ENCODE peak calls at places on chromosomes 7 and 10, in nine cellular contexts. U is SK-N-SH, F is OCI-LY7, A is MM.1S, Z is PC-3, S is neural progenitor cell, T is hepatocyte, D is GM23338, Y is HCT116. G is an unnamed sample.

GRCh38 chr7:29619848-29620247 is 56.2 kb downstream of the PRR15 start:
- DNase-seq in U (no peak), F (no peak), A (no peak), Z (no peak), S (no peak), T (no peak), D (no peak), Y (no peak), G (no peak)

GRCh38 chr10:51014680-51015425 is 59.4 kb upstream of the PRKG1 start:
- DNase-seq in U (no peak), F (no peak), A (peak), Z (no peak), S (no peak), T (no peak), D (no peak), Y (no peak), G (peak)

GRCh38 chr7:46387646-46388045 is 466.6 kb upstream of the IGFBP3 start:
- DNase-seq in U (no peak), F (no peak), A (no peak), Z (no peak), S (no peak), T (no peak), D (no peak), Y (no peak), G (peak)

GRCh38 chr10:95406651-95407280 is 116.0 kb upstream of the PDLIM1 start:
- DNase-seq in U (no peak), F (no peak), A (no peak), Z (peak), S (no peak), T (peak), D (no peak), Y (no peak), G (no peak)

GRCh38 chr7:44568771-44569560 is 4.7 kb downstream of the DDX56 start:
- DNase-seq in U (no peak), F (no peak), A (no peak), Z (no peak), S (no peak), T (no peak), D (no peak), Y (no peak), G (no peak)

GRCh38 chr7:148912151-148912550 is 28.1 kb upstream of the EZH2 start:
- DNase-seq in U (no peak), F (no peak), A (no peak), Z (no peak), S (no peak), T (no peak), D (no peak), Y (no peak), G (no peak)

GRCh38 chr10:131981429-131982184 is at the start of gene BNIP3:
- DNase-seq in U (peak), F (peak), A (no peak), Z (peak), S (peak), T (peak), D (peak), Y (peak), G (peak)

GRCh38 chr7:2169923-2170575 is 62.7 kb downstream of the MAD1L1 start:
- DNase-seq in U (peak), F (no peak), A (no peak), Z (no peak), S (no peak), T (no peak), D (no peak), Y (no peak), G (no peak)

GRCh38 chr10:46237815-46238510 is 48.8 kb upstream of the ANTXRL start:
- DNase-seq in U (no peak), F (no peak), A (no peak), Z (no peak), S (no peak), T (no peak), D (no peak), Y (no peak), G (peak)

GRCh38 chr7:111789880-111790279 is 227.6 kb upstream of the IMMP2L start:
- DNase-seq in U (no peak), F (no peak), A (no peak), Z (no peak), S (no peak), T (no peak), D (no peak), Y (no peak), G (peak)

GRCh38 chr7:46191776-46192175 is 270.7 kb upstream of the IGFBP3 start:
- DNase-seq in U (no peak), F (no peak), A (no peak), Z (peak), S (no peak), T (no peak), D (no peak), Y (no peak), G (peak)

GRCh38 chr7:151689196-151689971 is 169.7 kb upstream of the RHEB start:
- DNase-seq in U (no peak), F (no peak), A (no peak), Z (no peak), S (no peak), T (no peak), D (no peak), Y (no peak), G (no peak)

GRCh38 chr7:153457796-153458195 is 594.4 kb upstream of the DPP6 start:
- DNase-seq in U (no peak), F (no peak), A (no peak), Z (no peak), S (no peak), T (no peak), D (no peak), Y (no peak), G (no peak)

GRCh38 chr7:30028749-30029635 is 780 bp downstream of the PLEKHA8 start:
- DNase-seq in U (no peak), F (peak), A (peak), Z (peak), S (peak), T (peak), D (peak), Y (peak), G (peak)

GRCh38 chr10:6195376-6195775 is 7.4 kb upstream of the PFKFB3 start:
- DNase-seq in U (no peak), F (no peak), A (no peak), Z (no peak), S (no peak), T (no peak), D (no peak), Y (no peak), G (peak)

GRCh38 chr7:45183711-45184210 is 26.2 kb downstream of the RAMP3 start:
- DNase-seq in U (no peak), F (no peak), A (no peak), Z (no peak), S (no peak), T (no peak), D (no peak), Y (no peak), G (no peak)

GRCh38 chr10:132389631-132390454 is 7.2 kb upstream of the PWWP2B start:
- DNase-seq in U (no peak), F (peak), A (no peak), Z (no peak), S (no peak), T (peak), D (peak), Y (no peak), G (peak)

GRCh38 chr10:50375051-50375452 is 123.7 kb upstream of the ASAH2 start:
- DNase-seq in U (no peak), F (no peak), A (no peak), Z (peak), S (no peak), T (no peak), D (no peak), Y (no peak), G (no peak)

GRCh38 chr10:25978771-25979170 is 44.7 kb downstream of the MYO3A start:
- DNase-seq in U (no peak), F (no peak), A (no peak), Z (no peak), S (no peak), T (no peak), D (no peak), Y (no peak), G (no peak)

GRCh38 chr7:121049028-121049791 is 60.7 kb downstream of the CPED1 start:
- DNase-seq in U (no peak), F (no peak), A (no peak), Z (peak), S (no peak), T (no peak), D (peak), Y (no peak), G (no peak)

GRCh38 chr7:121049897-121050296 is 61.4 kb downstream of the CPED1 start:
- DNase-seq in U (no peak), F (no peak), A (no peak), Z (no peak), S (no peak), T (no peak), D (no peak), Y (no peak), G (no peak)

GRCh38 chr7:121046893-121047468 is 58.5 kb downstream of the CPED1 start:
- DNase-seq in U (no peak), F (no peak), A (no peak), Z (peak), S (no peak), T (no peak), D (no peak), Y (no peak), G (no peak)

GRCh38 chr7:121046009-121046408 is 57.5 kb downstream of the CPED1 start:
- DNase-seq in U (no peak), F (no peak), A (no peak), Z (no peak), S (no peak), T (no peak), D (no peak), Y (no peak), G (no peak)

DNA sequence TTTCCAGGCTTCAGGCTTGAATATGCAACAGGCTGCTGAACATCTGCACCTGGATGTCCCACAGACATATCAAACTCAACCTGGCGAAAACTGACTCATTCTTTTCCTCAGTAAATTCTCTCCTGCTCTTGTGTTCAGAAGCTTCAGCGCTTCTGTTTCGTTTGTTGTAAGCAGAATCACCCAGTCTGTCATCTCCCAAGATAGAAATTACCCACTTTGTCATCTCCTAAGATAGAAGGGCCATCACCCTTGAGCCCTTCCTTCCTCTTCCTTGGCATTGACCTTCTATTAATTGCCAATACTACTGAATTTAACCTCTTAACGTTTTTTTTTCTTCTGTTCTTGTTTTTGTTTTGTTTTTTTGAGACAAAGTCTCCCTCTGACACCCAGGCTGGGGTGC is 59.7 kb downstream of the CPED1 start:
- DNase-seq in U (no peak), F (no peak), A (no peak), Z (no peak), S (no peak), T (no peak), D (no peak), Y (no peak), G (no peak)
- TF ChIP-seq EZH2phosphoT487 in U (no peak), F (no peak), A (no peak), Z (no peak), S (no peak), T (no peak), D (no peak), Y (no peak), G (no peak)

GRCh38 chr7:5652118-5652517 is 129.3 kb downstream of the RNF216 start:
- DNase-seq in U (no peak), F (no peak), A (no peak), Z (no peak), S (no peak), T (no peak), D (no peak), Y (no peak), G (no peak)

GRCh38 chr7:5649658-5650057 is 131.8 kb downstream of the RNF216 start:
- DNase-seq in U (peak), F (no peak), A (no peak), Z (no peak), S (no peak), T (no peak), D (no peak), Y (no peak), G (no peak)

GRCh38 chr7:5647816-5648215 is 133.6 kb downstream of the RNF216 start:
- DNase-seq in U (no peak), F (no peak), A (no peak), Z (no peak), S (no peak), T (no peak), D (no peak), Y (no peak), G (no peak)

GRCh38 chr7:5643280-5643679 is 138.2 kb downstream of the RNF216 start:
- DNase-seq in U (no peak), F (no peak), A (peak), Z (peak), S (no peak), T (no peak), D (peak), Y (no peak), G (no peak)

GRCh38 chr7:5646846-5647245 is 134.6 kb downstream of the RNF216 start:
- DNase-seq in U (no peak), F (no peak), A (no peak), Z (no peak), S (no peak), T (no peak), D (no peak), Y (no peak), G (peak)
- TF ChIP-seq EZH2phosphoT487 in U (no peak), F (no peak), A (no peak), Z (no peak), S (no peak), T (no peak), D (no peak), Y (no peak), G (no peak)

GRCh38 chr7:94908204-94909022 is 1.0 kb downstream of the PPP1R9A start:
- DNase-seq in U (peak), F (no peak), A (no peak), Z (peak), S (peak), T (peak), D (peak), Y (peak), G (peak)
- TF ChIP-seq EZH2phosphoT487 in U (no peak), F (no peak), A (no peak), Z (no peak), S (no peak), T (no peak), D (no peak), Y (no peak), G (peak)

DNA sequence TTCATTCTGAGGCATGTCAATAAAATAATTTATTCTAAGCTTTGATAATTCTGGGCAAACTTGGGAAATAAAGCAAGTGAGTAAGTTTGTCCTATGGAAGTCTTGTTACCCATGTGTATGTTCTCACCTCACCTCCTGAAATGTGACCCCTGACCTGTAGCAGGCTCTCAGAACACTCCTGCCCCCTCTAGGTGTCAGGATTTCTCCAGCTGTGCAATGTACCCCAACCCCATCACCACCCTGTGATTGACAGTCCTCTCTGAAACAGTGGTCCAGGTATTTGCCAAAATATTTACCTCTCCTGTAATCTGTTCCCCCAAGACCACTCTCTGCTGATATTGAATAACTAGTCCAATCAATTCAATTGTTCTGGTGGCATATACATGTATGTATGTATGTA is 122.6 kb upstream of the PTER start:
- DNase-seq in U (peak), F (peak), A (no peak), Z (no peak), S (peak), T (peak), D (peak), Y (peak), G (no peak)
- TF ChIP-seq EZH2phosphoT487 in U (no peak), F (no peak), A (no peak), Z (no peak), S (no peak), T (no peak), D (no peak), Y (no peak), G (no peak)

GRCh38 chr10:86017841-86018734 is 348.5 kb downstream of the GRID1 start:
- DNase-seq in U (no peak), F (peak), A (peak), Z (no peak), S (no peak), T (no peak), D (no peak), Y (no peak), G (no peak)
- TF ChIP-seq EZH2phosphoT487 in U (no peak), F (no peak), A (no peak), Z (no peak), S (no peak), T (no peak), D (no peak), Y (no peak), G (no peak)

GRCh38 chr10:116124777-116125176 is 148.2 kb downstream of the GFRA1 start:
- DNase-seq in U (no peak), F (no peak), A (no peak), Z (no peak), S (no peak), T (no peak), D (peak), Y (no peak), G (no peak)
- TF ChIP-seq EZH2phosphoT487 in U (no peak), F (no peak), A (no peak), Z (no peak), S (no peak), T (no peak), D (no peak), Y (no peak), G (no peak)

GRCh38 chr7:100170111-100170897 is 1.9 kb upstream of the GAL3ST4 start:
- DNase-seq in U (peak), F (no peak), A (no peak), Z (no peak), S (no peak), T (no peak), D (no peak), Y (no peak), G (no peak)

GRCh38 chr7:100169147-100169850 is 882 bp upstream of the GAL3ST4 start:
- DNase-seq in U (peak), F (peak), A (no peak), Z (no peak), S (no peak), T (no peak), D (no peak), Y (no peak), G (no peak)

GRCh38 chr7:100171840-100172239 is 3.4 kb upstream of the GAL3ST4 start:
- DNase-seq in U (no peak), F (no peak), A (no peak), Z (no peak), S (no peak), T (no peak), D (peak), Y (no peak), G (no peak)

GRCh38 chr7:100173806-100174495 is 3.2 kb downstream of the GPC2 start:
- DNase-seq in U (peak), F (peak), A (no peak), Z (no peak), S (no peak), T (no peak), D (no peak), Y (no peak), G (no peak)

DNA sequence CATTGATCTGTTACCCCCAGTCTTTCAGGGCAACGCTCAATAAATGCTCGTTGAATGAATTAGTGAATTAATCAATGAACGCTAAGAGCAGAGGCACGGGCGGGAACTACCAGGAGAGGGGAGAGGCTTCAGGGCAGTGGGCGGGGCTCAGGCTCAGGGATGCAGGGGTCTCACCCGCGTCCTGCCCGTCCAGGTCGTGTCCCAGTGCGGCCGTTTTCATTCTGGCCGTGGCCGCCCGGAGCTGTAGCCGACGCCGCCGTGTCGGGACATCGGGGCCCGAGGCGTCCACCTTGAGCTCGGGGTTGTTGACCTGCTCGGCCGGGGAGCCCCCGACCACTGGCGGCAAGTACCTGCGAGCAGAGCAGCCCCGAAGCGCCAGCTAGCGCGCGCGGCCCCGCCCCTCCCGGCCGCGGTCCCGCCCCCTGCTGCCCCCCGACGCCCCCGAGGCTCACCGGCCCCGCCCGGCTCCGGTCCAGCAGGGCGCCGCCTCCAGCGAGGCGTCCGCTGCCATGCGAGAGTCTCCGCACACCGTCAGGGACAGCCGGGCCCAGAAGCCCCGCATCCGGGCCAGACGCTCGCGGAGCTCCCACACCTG is 2.8 kb upstream of the GAL3ST4 start:
- DNase-seq in U (no peak), F (peak), A (no peak), Z (no peak), S (peak), T (peak), D (peak), Y (no peak), G (peak)
- TF ChIP-seq EZH2phosphoT487 in U (no peak), F (no peak), A (no peak), Z (no peak), S (no peak), T (no peak), D (no peak), Y (no peak), G (no peak)

GRCh38 chr10:129950651-129951050 is 13.4 kb downstream of the EBF3 start:
- DNase-seq in U (no peak), F (no peak), A (no peak), Z (no peak), S (no peak), T (no peak), D (no peak), Y (no peak), G (no peak)

GRCh38 chr10:129952771-129953489 is 11.1 kb downstream of the EBF3 start:
- DNase-seq in U (no peak), F (no peak), A (no peak), Z (no peak), S (peak), T (no peak), D (no peak), Y (no peak), G (no peak)

GRCh38 chr10:129949411-129950335 is 14.4 kb downstream of the EBF3 start:
- DNase-seq in U (peak), F (no peak), A (no peak), Z (no peak), S (peak), T (peak), D (peak), Y (no peak), G (peak)

GRCh38 chr10:129951841-129952240 is 12.2 kb downstream of the EBF3 start:
- DNase-seq in U (no peak), F (no peak), A (no peak), Z (no peak), S (no peak), T (no peak), D (no peak), Y (no peak), G (no peak)

GRCh38 chr10:129951251-129951808 is 12.7 kb downstream of the EBF3 start:
- DNase-seq in U (peak), F (no peak), A (no peak), Z (no peak), S (no peak), T (no peak), D (no peak), Y (no peak), G (no peak)
- TF ChIP-seq EZH2phosphoT487 in U (no peak), F (no peak), A (no peak), Z (no peak), S (no peak), T (no peak), D (no peak), Y (no peak), G (no peak)